ENCODE peak calls at places on chromosomes 3 and 15, in eight cellular contexts. E is HCT116, T is PC-9, H is DND-41, L is MM.1S, B is fibroblast of lung, I is neuronal stem cell, N is hepatocyte. G is an unnamed sample.

GRCh38 chr15:28885289-28885629 is 515 bp upstream of the APBA2 start:
- DNase-seq in E (no peak), T (no peak), H (no peak), L (no peak), B (no peak), I (no peak), N (no peak), G (no peak)

GRCh38 chr3:150699068-150699635 is 4.6 kb downstream of the ERICH6 start:
- DNase-seq in E (no peak), T (no peak), H (no peak), L (no peak), B (peak), I (no peak), N (no peak), G (no peak)

GRCh38 chr3:9690451-9691450 is 12.9 kb upstream of the CPNE9 start:
- DNase-seq in E (no peak), T (no peak), H (no peak), L (no peak), B (peak), I (no peak), N (peak), G (no peak)

GRCh38 chr15:99125061-99125990 is 20.4 kb downstream of the SYNM start:
- DNase-seq in E (no peak), T (no peak), H (no peak), L (no peak), B (peak), I (no peak), N (no peak), G (no peak)

GRCh38 chr15:74433592-74434259 is at the start of gene SEMA7A:
- DNase-seq in E (peak), T (peak), H (peak), L (peak), B (peak), I (peak), N (peak), G (peak)

GRCh38 chr15:52677593-52677992 is 1.6 kb downstream of the ATOSA start:
- DNase-seq in E (no peak), T (no peak), H (no peak), L (peak), B (no peak), I (no peak), N (no peak), G (no peak)

GRCh38 chr3:27479816-27480543 is 4.2 kb downstream of the SLC4A7 start:
- DNase-seq in E (no peak), T (no peak), H (no peak), L (no peak), B (no peak), I (no peak), N (no peak), G (no peak)

GRCh38 chr3:146187334-146187950 is 26.5 kb upstream of the PLOD2 start:
- DNase-seq in E (peak), T (no peak), H (no peak), L (peak), B (peak), I (peak), N (peak), G (no peak)

GRCh38 chr3:128906031-128906803 is 26.8 kb downstream of the ACAD9 start:
- DNase-seq in E (no peak), T (no peak), H (no peak), L (no peak), B (no peak), I (no peak), N (no peak), G (no peak)

GRCh38 chr15:75052972-75053747 is 29.8 kb downstream of the PPCDC start:
- DNase-seq in E (no peak), T (no peak), H (no peak), L (no peak), B (no peak), I (no peak), N (no peak), G (no peak)

GRCh38 chr3:79203144-79203519 is 564.7 kb downstream of the ROBO1 start:
- DNase-seq in E (no peak), T (no peak), H (no peak), L (no peak), B (peak), I (no peak), N (no peak), G (no peak)

GRCh38 chr15:62059818-62060115 is 480 bp downstream of the VPS13C start:
- DNase-seq in E (no peak), T (peak), H (peak), L (peak), B (peak), I (no peak), N (peak), G (no peak)

GRCh38 chr3:33060609-33061337 is 36.2 kb downstream of the GLB1 start:
- DNase-seq in E (no peak), T (no peak), H (no peak), L (no peak), B (no peak), I (no peak), N (peak), G (no peak)

GRCh38 chr3:141647562-141647915 is 90.6 kb upstream of the RNF7 start:
- DNase-seq in E (no peak), T (no peak), H (no peak), L (no peak), B (no peak), I (no peak), N (no peak), G (no peak)

GRCh38 chr3:173938159-173938558 is 540.6 kb downstream of the NLGN1 start:
- DNase-seq in E (no peak), T (no peak), H (no peak), L (no peak), B (peak), I (no peak), N (peak), G (no peak)

GRCh38 chr3:170420307-170420821 is 1.7 kb downstream of the CLDN11 start:
- DNase-seq in E (no peak), T (no peak), H (no peak), L (no peak), B (peak), I (no peak), N (peak), G (peak)

GRCh38 chr3:112751564-112751963 is 95.1 kb downstream of the CD200R1L start:
- DNase-seq in E (no peak), T (no peak), H (no peak), L (no peak), B (peak), I (no peak), N (no peak), G (no peak)

GRCh38 chr3:48404440-48405342 is 25.2 kb downstream of the PLXNB1 start:
- DNase-seq in E (no peak), T (no peak), H (peak), L (no peak), B (no peak), I (no peak), N (no peak), G (peak)

GRCh38 chr15:88258021-88258641 is 1.6 kb upstream of the NTRK3 start:
- DNase-seq in E (peak), T (no peak), H (no peak), L (peak), B (peak), I (peak), N (peak), G (peak)

GRCh38 chr3:194671511-194671899 is 486 bp downstream of the LSG1 start:
- DNase-seq in E (peak), T (no peak), H (peak), L (peak), B (peak), I (no peak), N (peak), G (no peak)

GRCh38 chr3:54696313-54696712 is 231.5 kb downstream of the LRTM1 start:
- DNase-seq in E (no peak), T (no peak), H (no peak), L (no peak), B (peak), I (no peak), N (peak), G (no peak)

GRCh38 chr15:40310001-40310959 is 2.5 kb upstream of the PLCB2 start:
- DNase-seq in E (peak), T (no peak), H (peak), L (peak), B (no peak), I (no peak), N (peak), G (peak)

GRCh38 chr3:190306513-190307163 is 15.6 kb downstream of the CLDN1 start:
- DNase-seq in E (no peak), T (peak), H (no peak), L (no peak), B (peak), I (no peak), N (peak), G (no peak)

GRCh38 chr3:35944915-35945710 is 305.8 kb downstream of the ARPP21 start:
- DNase-seq in E (no peak), T (no peak), H (no peak), L (no peak), B (peak), I (no peak), N (peak), G (no peak)

GRCh38 chr3:13173186-13173585 is 100.0 kb upstream of the IQSEC1 start:
- DNase-seq in E (no peak), T (no peak), H (no peak), L (no peak), B (no peak), I (no peak), N (no peak), G (no peak)

GRCh38 chr3:183907911-183908331 is 23.2 kb upstream of the PARL start:
- DNase-seq in E (no peak), T (no peak), H (no peak), L (no peak), B (no peak), I (no peak), N (no peak), G (no peak)

GRCh38 chr15:52486003-52486996 is 42.4 kb downstream of the MYO5A start:
- DNase-seq in E (no peak), T (no peak), H (no peak), L (no peak), B (peak), I (peak), N (no peak), G (peak)

GRCh38 chr3:185526349-185526951 is 25.9 kb downstream of the LIPH start:
- DNase-seq in E (no peak), T (no peak), H (no peak), L (no peak), B (no peak), I (no peak), N (no peak), G (no peak)

GRCh38 chr3:185534511-185534910 is 17.9 kb downstream of the LIPH start:
- DNase-seq in E (no peak), T (no peak), H (no peak), L (no peak), B (peak), I (no peak), N (no peak), G (no peak)

GRCh38 chr3:185527364-185527763 is 25.0 kb downstream of the LIPH start:
- DNase-seq in E (peak), T (peak), H (no peak), L (no peak), B (no peak), I (no peak), N (no peak), G (no peak)

GRCh38 chr3:185532881-185533280 is 19.5 kb downstream of the LIPH start:
- DNase-seq in E (no peak), T (no peak), H (no peak), L (no peak), B (no peak), I (no peak), N (no peak), G (no peak)

DNA sequence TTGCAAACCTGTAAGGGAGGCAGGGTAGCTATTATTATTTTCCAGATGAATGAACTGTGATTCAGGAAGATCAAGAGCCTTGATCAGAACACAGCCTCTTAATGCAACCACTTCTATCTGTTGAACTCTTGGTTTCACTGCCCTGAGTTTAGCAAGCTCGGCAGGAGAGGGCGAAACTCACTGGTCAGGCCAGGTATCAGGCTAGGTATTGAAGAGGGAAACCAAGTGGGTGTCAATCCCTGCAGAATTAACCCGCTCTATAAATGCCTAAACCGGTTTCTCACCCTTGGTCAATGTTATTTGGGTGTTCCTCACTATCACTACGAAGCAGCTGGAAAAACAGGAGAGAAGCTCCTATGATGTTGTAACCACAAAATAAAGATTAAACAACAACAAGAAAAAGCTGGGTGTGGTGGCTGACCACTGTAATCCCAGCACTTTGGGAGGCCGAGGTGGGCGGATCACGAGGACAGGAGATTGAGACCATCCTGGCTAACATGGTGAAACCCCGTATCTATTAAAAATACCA is 23.8 kb downstream of the LIPH start:
- DNase-seq in E (no peak), T (peak), H (no peak), L (peak), B (no peak), I (no peak), N (no peak), G (no peak)
- H2AFZ ChIP-seq in E (no peak), T (no peak), H (no peak), L (no peak), B (no peak), I (no peak), N (no peak), G (no peak)

GRCh38 chr3:160641675-160642330 is 35.2 kb upstream of the ARL14 start:
- DNase-seq in E (no peak), T (peak), H (no peak), L (no peak), B (peak), I (no peak), N (no peak), G (no peak)
- H2AFZ ChIP-seq in E (no peak), T (no peak), H (no peak), L (no peak), B (no peak), I (no peak), N (no peak), G (no peak)

GRCh38 chr3:135516143-135516542 is 449.4 kb upstream of the PPP2R3A start:
- DNase-seq in E (peak), T (no peak), H (no peak), L (no peak), B (peak), I (no peak), N (no peak), G (peak)
- H2AFZ ChIP-seq in E (no peak), T (no peak), H (no peak), L (no peak), B (peak), I (no peak), N (no peak), G (peak)

GRCh38 chr3:186194451-186194811 is 85.5 kb upstream of the ETV5 start:
- DNase-seq in E (no peak), T (no peak), H (no peak), L (no peak), B (no peak), I (no peak), N (no peak), G (no peak)

GRCh38 chr3:186189492-186189891 is 80.6 kb upstream of the ETV5 start:
- DNase-seq in E (no peak), T (no peak), H (no peak), L (no peak), B (no peak), I (no peak), N (peak), G (no peak)

GRCh38 chr3:186192823-186193222 is 83.9 kb upstream of the ETV5 start:
- DNase-seq in E (no peak), T (no peak), H (no peak), L (no peak), B (no peak), I (no peak), N (no peak), G (no peak)

GRCh38 chr3:186198442-186198841 is 89.6 kb upstream of the ETV5 start:
- DNase-seq in E (no peak), T (no peak), H (no peak), L (no peak), B (no peak), I (no peak), N (no peak), G (no peak)

GRCh38 chr3:186193534-186194450 is 84.9 kb upstream of the ETV5 start:
- DNase-seq in E (no peak), T (no peak), H (no peak), L (no peak), B (no peak), I (peak), N (peak), G (peak)
- H2AFZ ChIP-seq in E (no peak), T (no peak), H (no peak), L (no peak), B (no peak), I (peak), N (peak), G (no peak)

GRCh38 chr3:75341324-75342067 is 322.6 kb upstream of the FRG2C start:
- DNase-seq in E (no peak), T (no peak), H (no peak), L (no peak), B (no peak), I (no peak), N (no peak), G (peak)
- H2AFZ ChIP-seq in E (no peak), T (no peak), H (no peak), L (no peak), B (no peak), I (no peak), N (no peak), G (no peak)

GRCh38 chr3:120637836-120638559 is 41.9 kb downstream of the NDUFB4 start:
- DNase-seq in E (no peak), T (no peak), H (no peak), L (no peak), B (no peak), I (no peak), N (no peak), G (no peak)
- H2AFZ ChIP-seq in E (no peak), T (no peak), H (no peak), L (no peak), B (no peak), I (no peak), N (no peak), G (no peak)

GRCh38 chr3:58628823-58629562 is 37.6 kb downstream of the FAM3D start:
- DNase-seq in E (no peak), T (no peak), H (no peak), L (no peak), B (peak), I (no peak), N (peak), G (no peak)
- H2AFZ ChIP-seq in E (no peak), T (no peak), H (no peak), L (no peak), B (peak), I (no peak), N (no peak), G (no peak)

DNA sequence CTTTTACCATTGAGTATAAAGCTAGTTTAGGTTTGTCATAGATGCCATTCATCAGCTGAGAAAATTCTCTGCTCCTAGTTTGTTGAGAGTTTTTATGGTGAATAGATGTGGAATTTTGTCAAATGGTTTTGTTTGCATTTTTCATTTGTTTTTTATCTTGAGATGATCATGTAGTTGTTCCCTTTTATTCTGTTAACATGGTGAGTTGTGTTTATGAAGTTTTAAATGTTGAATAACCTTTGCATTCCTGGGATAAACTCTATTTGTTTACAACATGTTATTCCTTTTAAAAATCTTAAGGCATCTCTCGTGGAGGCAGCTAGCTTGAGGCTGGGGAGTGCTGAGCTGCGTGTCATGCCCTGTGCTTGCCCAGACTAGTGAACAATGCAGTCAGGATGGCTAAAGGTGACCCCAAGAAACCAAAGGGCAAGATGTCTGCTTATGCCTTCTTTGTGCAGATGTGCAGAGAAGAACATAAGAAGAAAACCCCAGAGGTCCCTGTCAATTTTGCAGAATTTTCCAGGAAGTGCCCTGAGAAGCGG is 48.5 kb downstream of the ANAPC13 start:
- DNase-seq in E (no peak), T (no peak), H (no peak), L (no peak), B (no peak), I (no peak), N (no peak), G (no peak)
- H2AFZ ChIP-seq in E (no peak), T (no peak), H (no peak), L (no peak), B (peak), I (peak), N (no peak), G (no peak)

GRCh38 chr15:55499158-55499557 is 8.9 kb downstream of the DNAAF4 start:
- DNase-seq in E (no peak), T (no peak), H (no peak), L (no peak), B (no peak), I (no peak), N (no peak), G (no peak)
- H2AFZ ChIP-seq in E (peak), T (no peak), H (no peak), L (peak), B (no peak), I (peak), N (peak), G (peak)

GRCh38 chr3:130976706-130977105 is 49.9 kb downstream of the ASTE1 start:
- DNase-seq in E (no peak), T (no peak), H (no peak), L (no peak), B (no peak), I (no peak), N (no peak), G (no peak)

GRCh38 chr3:130981469-130981868 is 45.2 kb downstream of the ASTE1 start:
- DNase-seq in E (no peak), T (no peak), H (no peak), L (no peak), B (no peak), I (no peak), N (no peak), G (no peak)
- H2AFZ ChIP-seq in E (no peak), T (no peak), H (no peak), L (no peak), B (no peak), I (no peak), N (no peak), G (no peak)